ENCODE peak calls at places on chromosome 18, in eight cellular contexts. U, P, G, V, M, B, C and K are unnamed samples.

GRCh38 chr18:27413495-27414401 is 228.6 kb upstream of the CHST9 start:
- DNase-seq in C (no peak), U (peak), G (peak), M (peak), P (no peak), B (peak), V (no peak), K (no peak)

GRCh38 chr18:11719050-11719449 is 30.0 kb downstream of the GNAL start:
- DNase-seq in B (no peak), V (no peak), M (no peak), P (no peak), C (no peak), U (no peak), G (no peak), K (no peak)

GRCh38 chr18:9852266-9853081 is 33.3 kb upstream of the TXNDC2 start:
- DNase-seq in C (no peak), U (no peak), G (no peak), B (no peak), P (no peak), V (no peak), M (no peak), K (no peak)

GRCh38 chr18:76572517-76573247 is 77.6 kb upstream of the ZNF516 start:
- DNase-seq in M (no peak), P (no peak), U (no peak), B (no peak), C (no peak), V (no peak), G (no peak), K (no peak)

GRCh38 chr18:48914581-48915251 is 36.0 kb downstream of the SMAD7 start:
- DNase-seq in G (no peak), B (no peak), M (no peak), U (no peak), P (no peak), C (no peak), V (no peak), K (no peak)

GRCh38 chr18:55301836-55302235 is 286.2 kb downstream of the TCF4 start:
- DNase-seq in U (no peak), B (no peak), M (no peak), G (no peak), C (no peak), V (no peak), P (no peak), K (no peak)

GRCh38 chr18:73563345-73563744 is 584.3 kb downstream of the FBXO15 start:
- DNase-seq in U (peak), C (no peak), M (peak), G (no peak), B (peak), P (peak), V (no peak), K (no peak)

GRCh38 chr18:79965119-79965902 is 868 bp downstream of the HSBP1L1 start:
- DNase-seq in V (no peak), P (peak), C (peak), U (peak), G (no peak), M (no peak), B (no peak), K (no peak)

GRCh38 chr18:51196116-51196810 is 1.2 kb downstream of the MEX3C start:
- DNase-seq in P (no peak), V (peak), M (no peak), B (no peak), G (peak), U (peak), C (peak), K (no peak)

GRCh38 chr18:45526120-45526841 is 89.0 kb upstream of the SLC14A2 start:
- DNase-seq in V (no peak), C (no peak), U (no peak), B (peak), M (no peak), G (peak), P (no peak), K (no peak)

GRCh38 chr18:76817888-76818611 is 4.3 kb upstream of the ZNF236 start:
- DNase-seq in G (no peak), V (no peak), M (no peak), B (no peak), C (no peak), U (no peak), P (no peak), K (no peak)

GRCh38 chr18:68627812-68628211 is 87.1 kb downstream of the TMX3 start:
- DNase-seq in U (no peak), G (no peak), B (no peak), M (no peak), C (no peak), V (no peak), P (no peak), K (no peak)

GRCh38 chr18:9766076-9766481 is 58.0 kb downstream of the RAB31 start:
- DNase-seq in C (no peak), B (no peak), U (no peak), P (no peak), G (no peak), M (no peak), V (no peak), K (no peak)

GRCh38 chr18:74256190-74256589 is 35.6 kb downstream of the CYB5A start:
- DNase-seq in U (no peak), V (no peak), G (no peak), P (no peak), B (no peak), C (no peak), M (no peak), K (no peak)

GRCh38 chr18:48917579-48918101 is 33.1 kb downstream of the SMAD7 start:
- DNase-seq in V (no peak), M (no peak), C (no peak), P (no peak), U (no peak), G (no peak), B (no peak), K (no peak)